ENCODE peak calls at places on chromosome 1, in ten cellular contexts. R is fibroblast of mammary gland, G is ovary, M is PC-3, Q is cardiac fibroblast, E is fibroblast of villous mesenchyme, U is AG09309, B is brain microvascular endothelial cell, K is HCT116, F is foreskin fibroblast. T is an unnamed sample.

GRCh38 chr1:201851949-201852348 is 23.0 kb downstream of the IPO9 start:
- DNase-seq in R (no peak), G (no peak), M (no peak), Q (no peak), E (no peak), U (no peak), B (no peak), K (no peak), F (no peak), T (no peak)

GRCh38 chr1:230730979-230731378 is 16.2 kb upstream of the CAPN9 start:
- DNase-seq in R (no peak), G (no peak), M (no peak), Q (no peak), E (no peak), U (no peak), B (no peak), K (no peak), F (no peak), T (peak; percentile 53)

GRCh38 chr1:67889940-67890567 is 56.8 kb upstream of the GNG12 start:
- DNase-seq in R (peak; percentile 92), G (no peak), M (peak; percentile 85), Q (peak; percentile 84), E (peak; percentile 73), U (peak; percentile 66), B (peak; percentile 95), K (peak; percentile 50), F (peak; percentile 91), T (no peak)

GRCh38 chr1:192475329-192475728 is 100.2 kb upstream of the RGS1 start:
- DNase-seq in R (no peak), G (no peak), M (no peak), Q (no peak), E (no peak), U (no peak), B (no peak), K (no peak), F (no peak), T (no peak)

GRCh38 chr1:94218332-94218731 is 19.1 kb downstream of the ARHGAP29 start:
- DNase-seq in R (no peak), G (no peak), M (no peak), Q (no peak), E (no peak), U (no peak), B (no peak), K (no peak), F (no peak), T (no peak)

GRCh38 chr1:109040627-109041613 is 982 bp downstream of the WDR47 start:
- DNase-seq in R (peak; percentile 13), G (peak; percentile 50), M (peak; percentile 6), Q (peak; percentile 21), E (peak; percentile 20), U (no peak), B (no peak), K (no peak), F (peak; percentile 52), T (no peak)

GRCh38 chr1:24383381-24383940 is 30.1 kb downstream of the STPG1 start:
- DNase-seq in R (no peak), G (no peak), M (no peak), Q (no peak), E (no peak), U (no peak), B (no peak), K (no peak), F (peak; percentile 47), T (no peak)

GRCh38 chr1:147243228-147243685 is 773 bp downstream of the CHD1L start:
- DNase-seq in R (no peak), G (no peak), M (no peak), Q (no peak), E (no peak), U (no peak), B (no peak), K (no peak), F (no peak), T (peak; percentile 42)

GRCh38 chr1:212597495-212597894 is 11.1 kb upstream of the ATF3 start:
- DNase-seq in R (no peak), G (no peak), M (peak; percentile 49), Q (no peak), E (no peak), U (no peak), B (no peak), K (no peak), F (peak; percentile 20), T (no peak)

GRCh38 chr1:31674626-31675025 is 29.2 kb downstream of the COL16A1 start:
- DNase-seq in R (no peak), G (no peak), M (no peak), Q (no peak), E (no peak), U (no peak), B (no peak), K (no peak), F (peak; percentile 76), T (no peak)

GRCh38 chr1:212293579-212293978 is 8.4 kb downstream of the PPP2R5A start:
- DNase-seq in R (peak; percentile 24), G (no peak), M (no peak), Q (peak; percentile 39), E (peak; percentile 29), U (no peak), B (no peak), K (no peak), F (peak; percentile 30), T (no peak)

DNA sequence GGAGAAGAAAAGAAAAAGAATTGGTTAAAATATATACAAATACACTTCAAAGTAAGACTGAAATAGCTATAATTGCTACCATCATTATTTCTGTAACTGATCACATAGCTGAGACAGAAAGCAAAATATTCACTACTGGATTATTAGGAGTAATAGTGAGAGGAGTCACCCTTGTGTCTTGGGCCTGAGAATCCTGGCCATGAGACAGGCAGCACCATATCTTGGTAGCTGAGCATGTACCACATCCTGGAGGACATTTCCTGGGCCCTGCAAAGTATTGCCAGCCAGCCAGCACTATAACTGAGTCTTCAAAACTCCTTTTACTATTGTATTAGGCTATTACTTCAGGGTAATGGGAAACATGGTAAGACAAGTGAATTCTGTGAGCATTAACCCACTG is 63.5 kb downstream of the C1orf185 start:
- DNase-seq in R (no peak), G (no peak), M (peak; percentile 23), Q (no peak), E (no peak), U (no peak), B (no peak), K (no peak), F (no peak), T (no peak)
- H3K4me3 ChIP-seq in R (no peak overlapping the region), G (no peak overlapping the region), M (no peak overlapping the region), Q (no peak overlapping the region), E (no peak overlapping the region), U (no peak overlapping the region), B (no peak overlapping the region), K (no peak overlapping the region), F (no peak overlapping the region), T (no peak overlapping the region)

GRCh38 chr1:100720751-100721150 is 1.2 kb downstream of the VCAM1 start:
- DNase-seq in R (no peak), G (no peak), M (no peak), Q (no peak), E (no peak), U (no peak), B (no peak), K (no peak), F (no peak), T (no peak)
- H3K4me3 ChIP-seq in R (no peak overlapping the region), G (peak overlapping the region; percentile 23), M (no peak overlapping the region), Q (no peak overlapping the region), E (peak overlapping the region; percentile 75), U (no peak overlapping the region), B (peak overlapping the region; percentile 22), K (no peak overlapping the region), F (no peak overlapping the region), T (peak overlapping the region; percentile 60)

DNA sequence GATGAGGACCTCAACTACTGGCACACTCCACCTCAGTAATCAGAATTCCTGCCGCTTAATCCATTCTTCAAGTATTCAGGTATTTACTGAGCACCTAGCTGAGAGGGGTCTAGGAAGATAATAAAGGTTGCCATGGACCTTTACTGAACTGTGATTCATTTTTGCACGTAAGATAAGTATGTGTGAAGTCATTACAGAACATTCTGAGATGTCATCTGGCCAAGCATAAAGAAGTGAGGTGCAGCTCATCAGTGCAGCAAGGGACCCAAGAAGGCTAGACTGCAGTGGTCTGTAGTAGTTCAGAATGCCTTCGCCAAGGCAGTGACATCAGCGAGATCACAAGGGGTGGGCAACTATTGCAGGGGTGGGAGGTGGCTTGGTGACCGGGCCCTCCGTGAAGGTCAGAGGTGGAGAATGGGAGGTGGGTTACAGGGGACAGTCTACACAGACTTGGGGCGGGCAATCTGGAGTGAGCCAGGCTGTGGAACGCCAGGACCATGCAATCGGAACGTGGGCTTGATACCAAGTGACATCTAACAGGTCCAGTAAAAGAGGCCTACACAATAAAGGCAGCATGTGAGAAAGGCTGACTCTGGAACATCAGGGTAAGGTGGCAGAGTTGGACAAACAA is 107.4 kb downstream of the SLC45A1 start:
- DNase-seq in R (no peak), G (no peak), M (no peak), Q (no peak), E (no peak), U (no peak), B (no peak), K (no peak), F (no peak), T (no peak)
- H3K4me3 ChIP-seq in R (no peak overlapping the region), G (no peak overlapping the region), M (no peak overlapping the region), Q (no peak overlapping the region), E (no peak overlapping the region), U (no peak overlapping the region), B (no peak overlapping the region), K (no peak overlapping the region), F (no peak overlapping the region), T (no peak overlapping the region)

GRCh38 chr1:203326830-203327683 is 21.7 kb downstream of the BTG2 start:
- DNase-seq in R (peak; percentile 74), G (peak; percentile 96), M (peak; percentile 94), Q (peak; percentile 90), E (peak; percentile 87), U (no peak), B (peak; percentile 73), K (peak; percentile 75), F (peak; percentile 94), T (peak; percentile 95)

GRCh38 chr1:203324103-203325003 is 19.0 kb downstream of the BTG2 start:
- DNase-seq in R (no peak), G (peak; percentile 41), M (no peak), Q (peak; percentile 38), E (no peak), U (no peak), B (no peak), K (no peak), F (no peak), T (no peak)

GRCh38 chr1:203323587-203323986 is 18.3 kb downstream of the BTG2 start:
- DNase-seq in R (no peak), G (no peak), M (no peak), Q (peak; percentile 15), E (no peak), U (no peak), B (no peak), K (no peak), F (no peak), T (no peak)

GRCh38 chr1:203325418-203326091 is 20.2 kb downstream of the BTG2 start:
- DNase-seq in R (no peak), G (peak; percentile 73), M (no peak), Q (peak; percentile 28), E (no peak), U (no peak), B (no peak), K (no peak), F (no peak), T (peak; percentile 61)

GRCh38 chr1:203325004-203325417 is 19.7 kb downstream of the BTG2 start:
- DNase-seq in R (no peak), G (peak; percentile 33), M (no peak), Q (peak; percentile 15), E (no peak), U (no peak), B (no peak), K (no peak), F (no peak), T (no peak)
- H3K4me3 ChIP-seq in R (no peak overlapping the region), G (no peak overlapping the region), M (no peak overlapping the region), Q (no peak overlapping the region), E (no peak overlapping the region), U (no peak overlapping the region), B (no peak overlapping the region), K (no peak overlapping the region), F (no peak overlapping the region), T (no peak overlapping the region)

T was measured in adrenal gland.